ENCODE peak calls at places on chromosomes 3 and 15, in four cellular contexts. F, I, S and Q are unnamed samples.

GRCh38 chr15:31254431-31255175 is 72.0 kb upstream of the KLF13 start:
- DNase-seq in F (no peak), I (no peak), S (no peak), Q (no peak)

GRCh38 chr3:28916713-28917499 is 364.0 kb upstream of the RBMS3 start:
- DNase-seq in F (peak), I (peak), S (peak), Q (no peak)

GRCh38 chr15:83682476-83683162 is 28.7 kb downstream of the ADAMTSL3 start:
- DNase-seq in F (no peak), I (peak), S (no peak), Q (no peak)

GRCh38 chr15:34640661-34641060 is 57.2 kb upstream of the GOLGA8B start:
- DNase-seq in F (no peak), I (no peak), S (no peak), Q (no peak)

GRCh38 chr3:14532691-14533456 is 7.3 kb downstream of the GRIP2 start:
- DNase-seq in F (no peak), I (no peak), S (peak), Q (peak)

GRCh38 chr3:38469852-38470251 is 16.2 kb downstream of the ACVR2B start:
- DNase-seq in F (no peak), I (no peak), S (no peak), Q (no peak)

GRCh38 chr3:73029321-73029796 is 32.1 kb upstream of the EBLN2 start:
- DNase-seq in F (peak), I (no peak), S (no peak), Q (no peak)

GRCh38 chr3:46284981-46285683 is 42.9 kb downstream of the CCR3 start:
- DNase-seq in F (no peak), I (no peak), S (no peak), Q (no peak)

GRCh38 chr3:146449076-146449475 is 20.3 kb downstream of the PLSCR2 start:
- DNase-seq in F (no peak), I (no peak), S (no peak), Q (no peak)

GRCh38 chr3:65078748-65079147 is 390.9 kb upstream of the ADAMTS9 start:
- DNase-seq in F (no peak), I (no peak), S (no peak), Q (no peak)

GRCh38 chr3:63980019-63980418 is 43.3 kb downstream of the PSMD6 start:
- DNase-seq in F (no peak), I (no peak), S (no peak), Q (no peak)

GRCh38 chr3:63976166-63976861 is 47.0 kb downstream of the PSMD6 start:
- DNase-seq in F (no peak), I (no peak), S (no peak), Q (no peak)

GRCh38 chr3:63979093-63979492 is 44.2 kb downstream of the PSMD6 start:
- DNase-seq in F (no peak), I (no peak), S (no peak), Q (no peak)

GRCh38 chr3:63976862-63977180 is 46.5 kb downstream of the PSMD6 start:
- DNase-seq in F (no peak), I (no peak), S (no peak), Q (no peak)

GRCh38 chr3:63977893-63978292 is 45.4 kb downstream of the PSMD6 start:
- DNase-seq in F (no peak), I (no peak), S (no peak), Q (no peak)
- H3K27ac ChIP-seq in F (no peak), I (no peak), S (no peak), Q (no peak)

DNA sequence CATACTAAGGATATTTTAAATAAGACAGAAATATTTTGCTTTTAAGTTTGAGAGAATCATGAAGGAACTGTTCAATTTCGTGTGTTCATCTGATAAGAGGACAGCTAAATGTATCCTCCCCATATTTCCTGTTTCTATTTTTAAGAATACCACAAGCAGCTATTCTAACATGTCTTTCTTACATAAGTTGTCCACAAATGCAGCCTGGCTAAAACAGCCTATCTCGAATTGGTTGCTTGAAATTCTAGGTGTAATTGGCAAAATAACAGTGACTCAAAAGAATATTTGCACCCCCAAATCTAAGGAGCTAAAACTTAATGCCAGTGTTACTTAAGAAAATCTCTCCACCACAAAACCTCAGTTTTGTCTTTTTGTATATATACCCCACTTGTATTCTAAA is 35.0 kb downstream of the BTLA start:
- DNase-seq in F (no peak), I (no peak), S (no peak), Q (no peak)
- H3K27ac ChIP-seq in F (no peak), I (no peak), S (no peak), Q (no peak)

DNA sequence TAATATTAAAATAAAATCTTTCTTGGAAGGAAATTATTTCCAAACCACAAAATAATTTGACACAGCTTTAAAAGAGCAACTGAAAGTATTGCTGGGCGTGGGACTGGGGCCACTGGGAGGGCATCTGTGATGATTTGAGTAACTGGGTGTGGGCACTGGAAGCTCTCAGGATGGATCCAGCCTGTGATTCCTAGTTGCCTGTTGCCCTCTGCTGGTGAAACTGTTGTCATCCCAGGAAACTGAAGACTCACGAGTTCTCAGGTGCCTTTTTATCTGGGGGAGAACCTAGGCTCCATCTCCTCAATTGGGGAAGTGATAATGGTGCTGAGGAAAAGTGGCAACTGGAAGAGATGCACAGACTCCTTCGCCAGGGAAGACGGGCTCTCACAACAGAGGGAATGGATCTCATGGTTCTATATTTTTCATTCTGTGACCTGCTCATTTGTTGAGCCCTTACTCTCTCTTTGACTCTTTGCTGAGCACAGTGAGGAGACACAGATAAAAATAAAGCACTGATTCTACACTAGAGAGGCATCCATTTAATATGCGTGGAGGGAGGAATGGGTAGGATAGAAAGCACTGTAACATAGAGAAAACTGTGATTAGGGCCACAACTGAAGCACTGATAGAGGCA is 61.6 kb downstream of the TPRG1 start:
- DNase-seq in F (peak), I (peak), S (peak), Q (peak)
- H3K27ac ChIP-seq in F (peak), I (no peak), S (no peak), Q (no peak)

DNA sequence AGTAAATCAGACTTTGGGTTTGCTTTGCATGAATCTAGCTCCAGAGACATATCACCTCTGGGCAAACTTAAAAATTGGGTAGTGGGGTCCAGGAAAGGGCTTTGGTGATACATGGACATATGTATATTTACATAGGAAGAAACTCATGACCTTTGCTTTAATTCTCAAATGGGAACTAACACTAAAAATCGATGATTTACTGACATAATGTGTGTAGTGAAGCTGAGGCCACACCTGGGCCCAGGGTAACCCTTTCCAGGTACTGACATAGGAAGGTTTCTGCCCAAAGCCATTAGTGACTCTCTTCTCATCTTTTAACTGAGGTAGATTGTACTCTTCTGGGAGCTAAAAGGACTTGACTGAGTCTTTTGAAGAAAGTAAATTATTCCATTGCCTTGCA is 411.2 kb upstream of the TBL1XR1 start:
- DNase-seq in F (no peak), I (no peak), S (no peak), Q (no peak)
- H3K27ac ChIP-seq in F (peak), I (no peak), S (no peak), Q (no peak)

DNA sequence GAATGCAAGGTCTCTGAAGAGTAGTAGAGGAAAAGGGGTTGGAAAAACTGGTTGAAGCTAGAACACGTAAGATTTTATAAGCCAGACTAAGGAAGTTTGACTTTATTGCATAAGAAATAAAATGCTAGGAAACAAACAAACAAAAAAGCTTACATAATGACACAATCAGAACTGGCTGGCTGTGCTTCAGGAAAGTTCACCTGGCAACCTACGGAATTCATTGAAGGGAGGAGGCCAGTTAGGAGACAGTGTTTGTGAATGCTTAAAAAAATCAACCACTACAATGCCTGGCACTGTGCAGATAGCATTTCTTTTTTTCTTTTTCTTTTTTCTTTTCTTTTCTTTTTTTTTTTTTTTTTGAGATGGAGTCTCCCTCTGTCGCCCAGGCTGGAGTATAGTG is 1.9 kb upstream of the ICE2 start:
- DNase-seq in F (no peak), I (no peak), S (no peak), Q (no peak)
- H3K27ac ChIP-seq in F (no peak), I (no peak), S (no peak), Q (no peak)

GRCh38 chr15:85620321-85621044 is 174.2 kb downstream of the KLHL25 start:
- DNase-seq in F (no peak), I (no peak), S (no peak), Q (no peak)

GRCh38 chr15:85615930-85616329 is 178.8 kb downstream of the KLHL25 start:
- DNase-seq in F (peak), I (no peak), S (no peak), Q (peak)

GRCh38 chr15:85621096-85621495 is 173.6 kb downstream of the KLHL25 start:
- DNase-seq in F (no peak), I (no peak), S (no peak), Q (no peak)

GRCh38 chr15:85616549-85616948 is 178.2 kb downstream of the KLHL25 start:
- DNase-seq in F (no peak), I (no peak), S (no peak), Q (no peak)

GRCh38 chr15:85618956-85619491 is 175.7 kb downstream of the KLHL25 start:
- DNase-seq in F (peak), I (peak), S (peak), Q (no peak)
- H3K27ac ChIP-seq in F (peak), I (peak), S (peak), Q (no peak)